ENCODE peak calls at places on chromosomes 4 and X, in ten cellular contexts. One of them, this sample, is unnamed.

GRCh38 chr4:153645183-153645582 is 38.9 kb upstream of the TLR2 start:
- DNase-seq in colonic mucosa: no peak
- DNase-seq in left ventricle myocardium inferior: no peak
- DNase-seq in Calu3: no peak
- DNase-seq in cardiac fibroblast: peak; percentile 32
- DNase-seq in bronchial epithelial cell: no peak
- DNase-seq in LNCaP clone FGC: no peak
- DNase-seq in astrocyte of the cerebellum: no peak
- DNase-seq in neural crest cell: no peak
- DNase-seq in activated CD8-positive, alpha-beta T cell treated with anti-CD3 and anti-CD28 coated beads for 36 hours: peak; percentile 39
- DNase-seq in this sample: no peak

GRCh38 chrX:23756165-23756564 is 13.1 kb upstream of the ACOT9 start:
- DNase-seq in colonic mucosa: peak; percentile 74
- DNase-seq in left ventricle myocardium inferior: peak; percentile 27
- DNase-seq in Calu3: peak; percentile 66
- DNase-seq in cardiac fibroblast: peak; percentile 70
- DNase-seq in bronchial epithelial cell: peak; percentile 30
- DNase-seq in LNCaP clone FGC: no peak
- DNase-seq in astrocyte of the cerebellum: no peak
- DNase-seq in neural crest cell: peak; percentile 76
- DNase-seq in activated CD8-positive, alpha-beta T cell treated with anti-CD3 and anti-CD28 coated beads for 36 hours: peak; percentile 79
- DNase-seq in this sample: peak; percentile 60

GRCh38 chrX:39309018-39309620 is 507.9 kb downstream of the MID1IP1 start:
- DNase-seq in colonic mucosa: no peak
- DNase-seq in left ventricle myocardium inferior: no peak
- DNase-seq in Calu3: no peak
- DNase-seq in cardiac fibroblast: peak; percentile 38
- DNase-seq in bronchial epithelial cell: peak; percentile 19
- DNase-seq in LNCaP clone FGC: no peak
- DNase-seq in astrocyte of the cerebellum: peak; percentile 2
- DNase-seq in neural crest cell: no peak
- DNase-seq in activated CD8-positive, alpha-beta T cell treated with anti-CD3 and anti-CD28 coated beads for 36 hours: peak; percentile 66
- DNase-seq in this sample: no peak

GRCh38 chrX:86002076-86002896 is 45.1 kb downstream of the CHM start:
- DNase-seq in colonic mucosa: peak; percentile 42
- DNase-seq in left ventricle myocardium inferior: no peak
- DNase-seq in Calu3: peak; percentile 84
- DNase-seq in cardiac fibroblast: peak; percentile 45
- DNase-seq in bronchial epithelial cell: peak; percentile 50
- DNase-seq in LNCaP clone FGC: peak; percentile 7
- DNase-seq in astrocyte of the cerebellum: peak; percentile 13
- DNase-seq in neural crest cell: no peak
- DNase-seq in activated CD8-positive, alpha-beta T cell treated with anti-CD3 and anti-CD28 coated beads for 36 hours: peak; percentile 3
- DNase-seq in this sample: peak; percentile 64

GRCh38 chr4:169286562-169287301 is 16.0 kb upstream of the SH3RF1 start:
- DNase-seq in colonic mucosa: no peak
- DNase-seq in left ventricle myocardium inferior: no peak
- DNase-seq in Calu3: no peak
- DNase-seq in cardiac fibroblast: peak; percentile 39
- DNase-seq in bronchial epithelial cell: peak; percentile 51
- DNase-seq in LNCaP clone FGC: no peak
- DNase-seq in astrocyte of the cerebellum: no peak
- DNase-seq in neural crest cell: no peak
- DNase-seq in activated CD8-positive, alpha-beta T cell treated with anti-CD3 and anti-CD28 coated beads for 36 hours: peak; percentile 4
- DNase-seq in this sample: no peak

GRCh38 chrX:41085883-41086626 is 810 bp downstream of the USP9X start:
- DNase-seq in colonic mucosa: peak; percentile 67
- DNase-seq in left ventricle myocardium inferior: peak; percentile 45
- DNase-seq in Calu3: peak; percentile 54
- DNase-seq in cardiac fibroblast: peak; percentile 40
- DNase-seq in bronchial epithelial cell: peak; percentile 35
- DNase-seq in LNCaP clone FGC: no peak
- DNase-seq in astrocyte of the cerebellum: no peak
- DNase-seq in neural crest cell: peak; percentile 25
- DNase-seq in activated CD8-positive, alpha-beta T cell treated with anti-CD3 and anti-CD28 coated beads for 36 hours: peak; percentile 54
- DNase-seq in this sample: peak; percentile 57

GRCh38 chrX:48695524-48695875 is 1.0 kb upstream of the SUV39H1 start:
- DNase-seq in colonic mucosa: no peak
- DNase-seq in left ventricle myocardium inferior: no peak
- DNase-seq in Calu3: no peak
- DNase-seq in cardiac fibroblast: peak; percentile 16
- DNase-seq in bronchial epithelial cell: peak; percentile 7
- DNase-seq in LNCaP clone FGC: no peak
- DNase-seq in astrocyte of the cerebellum: no peak
- DNase-seq in neural crest cell: no peak
- DNase-seq in activated CD8-positive, alpha-beta T cell treated with anti-CD3 and anti-CD28 coated beads for 36 hours: no peak
- DNase-seq in this sample: no peak

GRCh38 chr4:86664959-86665358 is 70.8 kb downstream of the PTPN13 start:
- DNase-seq in colonic mucosa: no peak
- DNase-seq in left ventricle myocardium inferior: no peak
- DNase-seq in Calu3: no peak
- DNase-seq in cardiac fibroblast: peak; percentile 77
- DNase-seq in bronchial epithelial cell: peak; percentile 40
- DNase-seq in LNCaP clone FGC: no peak
- DNase-seq in astrocyte of the cerebellum: peak; percentile 93
- DNase-seq in neural crest cell: no peak
- DNase-seq in activated CD8-positive, alpha-beta T cell treated with anti-CD3 and anti-CD28 coated beads for 36 hours: no peak
- DNase-seq in this sample: no peak

GRCh38 chrX:14616876-14617275 is 87.5 kb downstream of the GLRA2 start:
- DNase-seq in colonic mucosa: no peak
- DNase-seq in left ventricle myocardium inferior: no peak
- DNase-seq in Calu3: no peak
- DNase-seq in cardiac fibroblast: peak; percentile 29
- DNase-seq in bronchial epithelial cell: no peak
- DNase-seq in LNCaP clone FGC: no peak
- DNase-seq in astrocyte of the cerebellum: no peak
- DNase-seq in neural crest cell: no peak
- DNase-seq in activated CD8-positive, alpha-beta T cell treated with anti-CD3 and anti-CD28 coated beads for 36 hours: no peak
- DNase-seq in this sample: no peak

GRCh38 chr4:32261196-32261595 is 1541.0 kb downstream of the PCDH7 start:
- DNase-seq in colonic mucosa: no peak
- DNase-seq in left ventricle myocardium inferior: no peak
- DNase-seq in Calu3: no peak
- DNase-seq in cardiac fibroblast: no peak
- DNase-seq in bronchial epithelial cell: no peak
- DNase-seq in LNCaP clone FGC: no peak
- DNase-seq in astrocyte of the cerebellum: no peak
- DNase-seq in neural crest cell: no peak
- DNase-seq in activated CD8-positive, alpha-beta T cell treated with anti-CD3 and anti-CD28 coated beads for 36 hours: no peak
- DNase-seq in this sample: no peak

GRCh38 chrX:136665258-136665900 is 17.4 kb downstream of the CD40LG start:
- DNase-seq in colonic mucosa: no peak
- DNase-seq in left ventricle myocardium inferior: no peak
- DNase-seq in Calu3: no peak
- DNase-seq in cardiac fibroblast: no peak
- DNase-seq in bronchial epithelial cell: no peak
- DNase-seq in LNCaP clone FGC: no peak
- DNase-seq in astrocyte of the cerebellum: no peak
- DNase-seq in neural crest cell: no peak
- DNase-seq in activated CD8-positive, alpha-beta T cell treated with anti-CD3 and anti-CD28 coated beads for 36 hours: no peak
- DNase-seq in this sample: no peak

GRCh38 chr4:139738846-139739613 is 73.4 kb downstream of the MGST2 start:
- DNase-seq in colonic mucosa: no peak
- DNase-seq in left ventricle myocardium inferior: no peak
- DNase-seq in Calu3: no peak
- DNase-seq in cardiac fibroblast: no peak
- DNase-seq in bronchial epithelial cell: no peak
- DNase-seq in LNCaP clone FGC: no peak
- DNase-seq in astrocyte of the cerebellum: no peak
- DNase-seq in neural crest cell: no peak
- DNase-seq in activated CD8-positive, alpha-beta T cell treated with anti-CD3 and anti-CD28 coated beads for 36 hours: no peak
- DNase-seq in this sample: no peak

GRCh38 chr4:15894923-15895411 is 43.6 kb downstream of the FGFBP1 start:
- DNase-seq in colonic mucosa: no peak
- DNase-seq in left ventricle myocardium inferior: no peak
- DNase-seq in Calu3: no peak
- DNase-seq in cardiac fibroblast: peak; percentile 62
- DNase-seq in bronchial epithelial cell: peak; percentile 92
- DNase-seq in LNCaP clone FGC: no peak
- DNase-seq in astrocyte of the cerebellum: peak; percentile 40
- DNase-seq in neural crest cell: no peak
- DNase-seq in activated CD8-positive, alpha-beta T cell treated with anti-CD3 and anti-CD28 coated beads for 36 hours: no peak
- DNase-seq in this sample: no peak

GRCh38 chr4:4820264-4820663 is 39.2 kb upstream of the MSX1 start:
- DNase-seq in colonic mucosa: no peak
- DNase-seq in left ventricle myocardium inferior: no peak
- DNase-seq in Calu3: no peak
- DNase-seq in cardiac fibroblast: no peak
- DNase-seq in bronchial epithelial cell: no peak
- DNase-seq in LNCaP clone FGC: no peak
- DNase-seq in astrocyte of the cerebellum: no peak
- DNase-seq in neural crest cell: peak; percentile 57
- DNase-seq in activated CD8-positive, alpha-beta T cell treated with anti-CD3 and anti-CD28 coated beads for 36 hours: no peak
- DNase-seq in this sample: peak; percentile 50

GRCh38 chr4:2725380-2725779 is 30.8 kb downstream of the TNIP2 start:
- DNase-seq in colonic mucosa: no peak
- DNase-seq in left ventricle myocardium inferior: no peak
- DNase-seq in Calu3: no peak
- DNase-seq in cardiac fibroblast: no peak
- DNase-seq in bronchial epithelial cell: no peak
- DNase-seq in LNCaP clone FGC: no peak
- DNase-seq in astrocyte of the cerebellum: no peak
- DNase-seq in neural crest cell: no peak
- DNase-seq in activated CD8-positive, alpha-beta T cell treated with anti-CD3 and anti-CD28 coated beads for 36 hours: no peak
- DNase-seq in this sample: no peak

GRCh38 chrX:65697915-65698796 is 30.7 kb downstream of the MSN start:
- DNase-seq in colonic mucosa: peak; percentile 45
- DNase-seq in left ventricle myocardium inferior: peak; percentile 44
- DNase-seq in Calu3: no peak
- DNase-seq in cardiac fibroblast: peak; percentile 38
- DNase-seq in bronchial epithelial cell: no peak
- DNase-seq in LNCaP clone FGC: no peak
- DNase-seq in astrocyte of the cerebellum: no peak
- DNase-seq in neural crest cell: no peak
- DNase-seq in activated CD8-positive, alpha-beta T cell treated with anti-CD3 and anti-CD28 coated beads for 36 hours: peak; percentile 87
- DNase-seq in this sample: peak; percentile 9

DNA sequence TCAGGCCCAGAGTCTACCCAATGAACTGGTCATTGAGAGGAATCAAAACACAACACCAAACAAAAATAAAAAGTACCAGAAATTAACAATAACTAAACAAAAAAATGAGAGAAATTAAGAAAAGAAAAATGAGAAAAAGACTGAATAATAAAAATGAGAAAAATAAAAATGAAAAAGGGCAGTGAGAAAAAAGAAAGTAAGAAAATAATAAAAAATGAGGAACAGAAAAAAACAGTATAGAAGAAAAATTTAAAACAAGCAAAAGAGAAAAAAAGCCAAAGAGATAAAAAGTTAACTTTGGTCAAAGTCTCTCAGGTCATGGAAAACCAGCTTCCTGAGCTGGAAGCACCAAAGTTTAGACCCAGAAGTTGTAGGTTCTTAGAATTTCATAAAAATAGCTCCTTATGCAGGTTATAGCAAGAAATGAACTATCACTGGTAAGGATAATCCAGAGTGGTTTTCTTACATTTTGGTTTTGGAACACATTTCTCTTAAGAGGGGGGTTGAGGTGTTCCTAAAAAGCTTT is 51.0 kb upstream of the WDR17 start:
- DNase-seq in colonic mucosa: no peak
- DNase-seq in left ventricle myocardium inferior: no peak
- DNase-seq in Calu3: no peak
- DNase-seq in cardiac fibroblast: no peak
- DNase-seq in bronchial epithelial cell: no peak
- DNase-seq in LNCaP clone FGC: no peak
- DNase-seq in astrocyte of the cerebellum: no peak
- DNase-seq in neural crest cell: no peak
- DNase-seq in activated CD8-positive, alpha-beta T cell treated with anti-CD3 and anti-CD28 coated beads for 36 hours: no peak
- DNase-seq in this sample: no peak
- TF ChIP-seq CTCF in colonic mucosa: no peak
- TF ChIP-seq CTCF in left ventricle myocardium inferior: no peak
- TF ChIP-seq CTCF in Calu3: no peak
- TF ChIP-seq CTCF in cardiac fibroblast: no peak
- TF ChIP-seq CTCF in bronchial epithelial cell: no peak
- TF ChIP-seq CTCF in LNCaP clone FGC: no peak
- TF ChIP-seq CTCF in astrocyte of the cerebellum: no peak
- TF ChIP-seq CTCF in neural crest cell: no peak
- TF ChIP-seq CTCF in activated CD8-positive, alpha-beta T cell treated with anti-CD3 and anti-CD28 coated beads for 36 hours: no peak
- TF ChIP-seq CTCF in this sample: no peak

DNA sequence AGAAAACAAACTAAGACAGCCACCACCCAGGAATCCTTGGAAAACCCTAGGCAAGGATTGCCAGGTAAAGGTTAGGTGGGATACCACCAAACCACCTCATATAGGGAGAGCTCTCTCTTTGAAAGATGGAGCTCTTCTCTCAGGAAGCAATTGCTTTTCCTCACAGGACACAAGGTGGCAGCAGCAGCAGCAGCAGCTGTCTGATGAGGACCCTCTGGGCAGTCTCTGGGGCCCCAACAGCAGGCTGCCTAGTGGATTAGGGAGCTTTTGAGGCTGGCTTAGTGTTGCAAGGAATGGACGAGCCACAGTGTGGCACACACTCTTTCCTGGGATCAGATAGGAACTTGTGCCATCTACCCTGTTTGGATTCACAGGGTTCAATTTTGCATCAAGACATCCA is 41.4 kb upstream of the CHRDL1 start:
- DNase-seq in colonic mucosa: no peak
- DNase-seq in left ventricle myocardium inferior: no peak
- DNase-seq in Calu3: no peak
- DNase-seq in cardiac fibroblast: no peak
- DNase-seq in bronchial epithelial cell: no peak
- DNase-seq in LNCaP clone FGC: no peak
- DNase-seq in astrocyte of the cerebellum: no peak
- DNase-seq in neural crest cell: no peak
- DNase-seq in activated CD8-positive, alpha-beta T cell treated with anti-CD3 and anti-CD28 coated beads for 36 hours: no peak
- DNase-seq in this sample: peak; percentile 30
- TF ChIP-seq CTCF in colonic mucosa: no peak
- TF ChIP-seq CTCF in left ventricle myocardium inferior: no peak
- TF ChIP-seq CTCF in Calu3: peak; percentile 13
- TF ChIP-seq CTCF in cardiac fibroblast: no peak
- TF ChIP-seq CTCF in bronchial epithelial cell: peak; percentile 12
- TF ChIP-seq CTCF in LNCaP clone FGC: peak; percentile 25
- TF ChIP-seq CTCF in astrocyte of the cerebellum: peak; percentile 39
- TF ChIP-seq CTCF in neural crest cell: peak; percentile 53
- TF ChIP-seq CTCF in activated CD8-positive, alpha-beta T cell treated with anti-CD3 and anti-CD28 coated beads for 36 hours: no peak
- TF ChIP-seq CTCF in this sample: peak; percentile 42

DNA sequence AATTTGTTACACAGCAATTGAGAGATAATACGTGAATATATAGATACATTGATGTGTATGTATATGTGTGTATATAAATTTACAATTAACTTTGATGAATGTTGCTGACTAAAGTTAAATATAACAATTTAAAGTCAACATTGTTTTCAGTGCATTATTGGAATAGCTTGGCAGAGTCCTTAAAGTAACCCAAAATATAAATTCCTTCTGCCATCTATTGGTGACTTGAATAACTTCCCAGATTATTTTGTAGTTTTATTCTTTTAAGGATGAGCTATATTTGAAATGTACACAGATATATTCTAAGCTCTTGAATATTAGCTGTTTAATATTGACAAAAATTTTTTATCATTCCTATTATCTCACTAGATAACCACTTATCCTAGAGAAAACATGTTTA is 298.2 kb upstream of the FSTL5 start:
- DNase-seq in colonic mucosa: no peak
- DNase-seq in left ventricle myocardium inferior: no peak
- DNase-seq in Calu3: no peak
- DNase-seq in cardiac fibroblast: no peak
- DNase-seq in bronchial epithelial cell: peak; percentile 37
- DNase-seq in LNCaP clone FGC: peak; percentile 19
- DNase-seq in astrocyte of the cerebellum: no peak
- DNase-seq in neural crest cell: no peak
- DNase-seq in activated CD8-positive, alpha-beta T cell treated with anti-CD3 and anti-CD28 coated beads for 36 hours: no peak
- DNase-seq in this sample: no peak
- TF ChIP-seq CTCF in colonic mucosa: peak; percentile 19
- TF ChIP-seq CTCF in left ventricle myocardium inferior: peak; percentile 50
- TF ChIP-seq CTCF in Calu3: no peak
- TF ChIP-seq CTCF in cardiac fibroblast: no peak
- TF ChIP-seq CTCF in bronchial epithelial cell: no peak
- TF ChIP-seq CTCF in LNCaP clone FGC: peak; percentile 54
- TF ChIP-seq CTCF in astrocyte of the cerebellum: no peak
- TF ChIP-seq CTCF in neural crest cell: peak; percentile 56
- TF ChIP-seq CTCF in activated CD8-positive, alpha-beta T cell treated with anti-CD3 and anti-CD28 coated beads for 36 hours: no peak
- TF ChIP-seq CTCF in this sample: no peak

GRCh38 chr4:104726002-104726401 is 231.3 kb upstream of the CXXC4 start:
- DNase-seq in colonic mucosa: no peak
- DNase-seq in left ventricle myocardium inferior: no peak
- DNase-seq in Calu3: no peak
- DNase-seq in cardiac fibroblast: no peak
- DNase-seq in bronchial epithelial cell: no peak
- DNase-seq in LNCaP clone FGC: no peak
- DNase-seq in astrocyte of the cerebellum: no peak
- DNase-seq in neural crest cell: no peak
- DNase-seq in activated CD8-positive, alpha-beta T cell treated with anti-CD3 and anti-CD28 coated beads for 36 hours: no peak
- DNase-seq in this sample: no peak
- TF ChIP-seq CTCF in colonic mucosa: no peak
- TF ChIP-seq CTCF in left ventricle myocardium inferior: no peak
- TF ChIP-seq CTCF in Calu3: no peak
- TF ChIP-seq CTCF in cardiac fibroblast: no peak
- TF ChIP-seq CTCF in bronchial epithelial cell: no peak
- TF ChIP-seq CTCF in LNCaP clone FGC: no peak
- TF ChIP-seq CTCF in astrocyte of the cerebellum: no peak
- TF ChIP-seq CTCF in neural crest cell: no peak
- TF ChIP-seq CTCF in activated CD8-positive, alpha-beta T cell treated with anti-CD3 and anti-CD28 coated beads for 36 hours: no peak
- TF ChIP-seq CTCF in this sample: no peak

This sample was measured in nephron progenitor cell.